ENCODE peak calls at places on chromosomes 3 and 15, in five cellular contexts. One of them, this sample, is unnamed.

GRCh38 chr3:30747771-30748281 is 141.4 kb downstream of the TGFBR2 start:
- DNase-seq in ELR: peak
- DNase-seq in naive thymus-derived CD4-positive, alpha-beta T cell: no peak
- DNase-seq in mesothelial cell of epicardium: no peak
- DNase-seq in brain microvascular endothelial cell: peak
- DNase-seq in this sample: peak

GRCh38 chr3:11188231-11188630 is 33.9 kb downstream of the HRH1 start:
- DNase-seq in naive thymus-derived CD4-positive, alpha-beta T cell: no peak
- DNase-seq in brain microvascular endothelial cell: no peak
- DNase-seq in mesothelial cell of epicardium: no peak
- DNase-seq in ELR: no peak
- DNase-seq in this sample: peak

GRCh38 chr3:142447852-142448315 is at the start of gene XRN1:
- DNase-seq in ELR: peak
- DNase-seq in mesothelial cell of epicardium: peak
- DNase-seq in brain microvascular endothelial cell: peak
- DNase-seq in naive thymus-derived CD4-positive, alpha-beta T cell: peak
- DNase-seq in this sample: peak

GRCh38 chr15:46808834-46809233 is 908.5 kb upstream of the SEMA6D start:
- DNase-seq in naive thymus-derived CD4-positive, alpha-beta T cell: no peak
- DNase-seq in ELR: no peak
- DNase-seq in mesothelial cell of epicardium: no peak
- DNase-seq in brain microvascular endothelial cell: no peak
- DNase-seq in this sample: no peak

GRCh38 chr15:61794276-61794675 is 266.0 kb downstream of the VPS13C start:
- DNase-seq in mesothelial cell of epicardium: no peak
- DNase-seq in brain microvascular endothelial cell: peak
- DNase-seq in ELR: peak
- DNase-seq in naive thymus-derived CD4-positive, alpha-beta T cell: no peak
- DNase-seq in this sample: no peak

GRCh38 chr3:140898340-140899180 is 43.1 kb upstream of the SLC25A36 start:
- DNase-seq in naive thymus-derived CD4-positive, alpha-beta T cell: peak
- DNase-seq in brain microvascular endothelial cell: peak
- DNase-seq in mesothelial cell of epicardium: no peak
- DNase-seq in ELR: peak
- DNase-seq in this sample: peak

GRCh38 chr15:39246523-39246922 is 334.4 kb upstream of the THBS1 start:
- DNase-seq in brain microvascular endothelial cell: no peak
- DNase-seq in mesothelial cell of epicardium: no peak
- DNase-seq in naive thymus-derived CD4-positive, alpha-beta T cell: no peak
- DNase-seq in ELR: peak
- DNase-seq in this sample: no peak

GRCh38 chr3:140467104-140467577 is 210.7 kb upstream of the TRIM42 start:
- DNase-seq in ELR: peak
- DNase-seq in mesothelial cell of epicardium: no peak
- DNase-seq in naive thymus-derived CD4-positive, alpha-beta T cell: no peak
- DNase-seq in brain microvascular endothelial cell: peak
- DNase-seq in this sample: peak

GRCh38 chr3:112682361-112682760 is 41.4 kb upstream of the CCDC80 start:
- DNase-seq in naive thymus-derived CD4-positive, alpha-beta T cell: no peak
- DNase-seq in brain microvascular endothelial cell: no peak
- DNase-seq in ELR: peak
- DNase-seq in mesothelial cell of epicardium: no peak
- DNase-seq in this sample: peak

GRCh38 chr15:73637527-73637926 is 4.3 kb upstream of the NPTN start:
- DNase-seq in ELR: peak
- DNase-seq in naive thymus-derived CD4-positive, alpha-beta T cell: no peak
- DNase-seq in brain microvascular endothelial cell: no peak
- DNase-seq in mesothelial cell of epicardium: no peak
- DNase-seq in this sample: peak

GRCh38 chr3:88480822-88481221 is 331.1 kb downstream of the C3orf38 start:
- DNase-seq in brain microvascular endothelial cell: peak
- DNase-seq in ELR: no peak
- DNase-seq in mesothelial cell of epicardium: no peak
- DNase-seq in naive thymus-derived CD4-positive, alpha-beta T cell: no peak
- DNase-seq in this sample: peak

GRCh38 chr15:58043192-58043903 is 22.2 kb downstream of the ALDH1A2 start:
- DNase-seq in brain microvascular endothelial cell: peak
- DNase-seq in ELR: peak
- DNase-seq in naive thymus-derived CD4-positive, alpha-beta T cell: peak
- DNase-seq in mesothelial cell of epicardium: no peak
- DNase-seq in this sample: peak

GRCh38 chr15:99909914-99910313 is 176.7 kb upstream of the LYSMD4 start:
- DNase-seq in brain microvascular endothelial cell: no peak
- DNase-seq in naive thymus-derived CD4-positive, alpha-beta T cell: no peak
- DNase-seq in mesothelial cell of epicardium: no peak
- DNase-seq in ELR: peak
- DNase-seq in this sample: no peak

GRCh38 chr3:115469649-115470048 is 153.7 kb upstream of the GAP43 start:
- DNase-seq in brain microvascular endothelial cell: no peak
- DNase-seq in mesothelial cell of epicardium: no peak
- DNase-seq in naive thymus-derived CD4-positive, alpha-beta T cell: no peak
- DNase-seq in ELR: no peak
- DNase-seq in this sample: no peak

GRCh38 chr15:81981888-81982287 is 63.9 kb downstream of the MEX3B start:
- DNase-seq in ELR: no peak
- DNase-seq in mesothelial cell of epicardium: no peak
- DNase-seq in naive thymus-derived CD4-positive, alpha-beta T cell: no peak
- DNase-seq in brain microvascular endothelial cell: no peak
- DNase-seq in this sample: no peak

GRCh38 chr3:176785207-176785606 is 412.1 kb downstream of the TBL1XR1 start:
- DNase-seq in brain microvascular endothelial cell: no peak
- DNase-seq in naive thymus-derived CD4-positive, alpha-beta T cell: no peak
- DNase-seq in mesothelial cell of epicardium: no peak
- DNase-seq in ELR: no peak
- DNase-seq in this sample: no peak

GRCh38 chr3:120284702-120285507 is at the start of gene GPR156:
- DNase-seq in brain microvascular endothelial cell: no peak
- DNase-seq in ELR: peak
- DNase-seq in mesothelial cell of epicardium: no peak
- DNase-seq in naive thymus-derived CD4-positive, alpha-beta T cell: no peak
- DNase-seq in this sample: peak

GRCh38 chr3:126083913-126084514 is at the start of gene SLC41A3:
- DNase-seq in brain microvascular endothelial cell: peak
- DNase-seq in naive thymus-derived CD4-positive, alpha-beta T cell: peak
- DNase-seq in mesothelial cell of epicardium: peak
- DNase-seq in ELR: peak
- DNase-seq in this sample: peak

GRCh38 chr3:114144909-114145688 is 33.8 kb downstream of the DRD3 start:
- DNase-seq in naive thymus-derived CD4-positive, alpha-beta T cell: no peak
- DNase-seq in mesothelial cell of epicardium: no peak
- DNase-seq in brain microvascular endothelial cell: peak
- DNase-seq in ELR: peak
- DNase-seq in this sample: peak

GRCh38 chr15:97470417-97470816 is 490.1 kb upstream of the ARRDC4 start:
- DNase-seq in naive thymus-derived CD4-positive, alpha-beta T cell: no peak
- DNase-seq in brain microvascular endothelial cell: no peak
- DNase-seq in ELR: no peak
- DNase-seq in mesothelial cell of epicardium: no peak
- DNase-seq in this sample: no peak

GRCh38 chr3:158226429-158226828 is 116.5 kb downstream of the RSRC1 start:
- DNase-seq in ELR: no peak
- DNase-seq in brain microvascular endothelial cell: no peak
- DNase-seq in naive thymus-derived CD4-positive, alpha-beta T cell: no peak
- DNase-seq in mesothelial cell of epicardium: no peak
- DNase-seq in this sample: no peak

GRCh38 chr3:99952306-99952705 is 134.6 kb downstream of the CMSS1 start:
- DNase-seq in mesothelial cell of epicardium: no peak
- DNase-seq in brain microvascular endothelial cell: peak
- DNase-seq in naive thymus-derived CD4-positive, alpha-beta T cell: no peak
- DNase-seq in ELR: peak
- DNase-seq in this sample: no peak

GRCh38 chr15:31477851-31478250 is 151.2 kb downstream of the KLF13 start:
- DNase-seq in mesothelial cell of epicardium: no peak
- DNase-seq in ELR: no peak
- DNase-seq in naive thymus-derived CD4-positive, alpha-beta T cell: no peak
- DNase-seq in brain microvascular endothelial cell: no peak
- DNase-seq in this sample: no peak

GRCh38 chr3:185717121-185717520 is 107.7 kb downstream of the IGF2BP2 start:
- DNase-seq in brain microvascular endothelial cell: peak
- DNase-seq in naive thymus-derived CD4-positive, alpha-beta T cell: no peak
- DNase-seq in ELR: peak
- DNase-seq in mesothelial cell of epicardium: no peak
- DNase-seq in this sample: peak

GRCh38 chr15:57288926-57289650 is 87.2 kb upstream of the CGNL1 start:
- DNase-seq in naive thymus-derived CD4-positive, alpha-beta T cell: no peak
- DNase-seq in mesothelial cell of epicardium: no peak
- DNase-seq in ELR: no peak
- DNase-seq in brain microvascular endothelial cell: no peak
- DNase-seq in this sample: no peak

GRCh38 chr3:170467560-170467959 is 48.9 kb downstream of the CLDN11 start:
- DNase-seq in mesothelial cell of epicardium: no peak
- DNase-seq in brain microvascular endothelial cell: no peak
- DNase-seq in naive thymus-derived CD4-positive, alpha-beta T cell: no peak
- DNase-seq in ELR: no peak
- DNase-seq in this sample: no peak

GRCh38 chr3:100875239-100875638 is 118.0 kb downstream of the ABI3BP start:
- DNase-seq in brain microvascular endothelial cell: peak
- DNase-seq in naive thymus-derived CD4-positive, alpha-beta T cell: no peak
- DNase-seq in ELR: peak
- DNase-seq in mesothelial cell of epicardium: no peak
- DNase-seq in this sample: peak

GRCh38 chr3:81760924-81761903 is at the start of gene GBE1:
- DNase-seq in brain microvascular endothelial cell: peak
- DNase-seq in mesothelial cell of epicardium: peak
- DNase-seq in naive thymus-derived CD4-positive, alpha-beta T cell: peak
- DNase-seq in ELR: peak
- DNase-seq in this sample: peak

GRCh38 chr3:11037966-11038365 is 45.4 kb downstream of the SLC6A1 start:
- DNase-seq in brain microvascular endothelial cell: no peak
- DNase-seq in naive thymus-derived CD4-positive, alpha-beta T cell: no peak
- DNase-seq in ELR: no peak
- DNase-seq in mesothelial cell of epicardium: no peak
- DNase-seq in this sample: no peak

GRCh38 chr3:100602506-100603444 is 6.6 kb upstream of the ADGRG7 start:
- DNase-seq in naive thymus-derived CD4-positive, alpha-beta T cell: no peak
- DNase-seq in brain microvascular endothelial cell: peak
- DNase-seq in ELR: peak
- DNase-seq in mesothelial cell of epicardium: no peak
- DNase-seq in this sample: peak

GRCh38 chr15:60932051-60932915 is 296.8 kb downstream of the RORA start:
- DNase-seq in mesothelial cell of epicardium: no peak
- DNase-seq in ELR: peak
- DNase-seq in naive thymus-derived CD4-positive, alpha-beta T cell: no peak
- DNase-seq in brain microvascular endothelial cell: no peak
- DNase-seq in this sample: peak

GRCh38 chr3:111712294-111713180 is 117.4 kb upstream of the ZBED2 start:
- DNase-seq in naive thymus-derived CD4-positive, alpha-beta T cell: no peak
- DNase-seq in ELR: peak
- DNase-seq in brain microvascular endothelial cell: no peak
- DNase-seq in mesothelial cell of epicardium: no peak
- DNase-seq in this sample: no peak

GRCh38 chr15:58839485-58839884 is 68.4 kb downstream of the MINDY2 start:
- DNase-seq in brain microvascular endothelial cell: no peak
- DNase-seq in mesothelial cell of epicardium: no peak
- DNase-seq in ELR: peak
- DNase-seq in naive thymus-derived CD4-positive, alpha-beta T cell: no peak
- DNase-seq in this sample: peak

GRCh38 chr3:134590766-134591165 is 60.1 kb downstream of the KY start:
- DNase-seq in brain microvascular endothelial cell: no peak
- DNase-seq in ELR: no peak
- DNase-seq in naive thymus-derived CD4-positive, alpha-beta T cell: no peak
- DNase-seq in mesothelial cell of epicardium: no peak
- DNase-seq in this sample: peak

GRCh38 chr3:127406309-127407025 is 118.6 kb upstream of the PRR20G start:
- DNase-seq in ELR: peak
- DNase-seq in naive thymus-derived CD4-positive, alpha-beta T cell: no peak
- DNase-seq in mesothelial cell of epicardium: no peak
- DNase-seq in brain microvascular endothelial cell: no peak
- DNase-seq in this sample: peak

GRCh38 chr3:176078916-176079315 is 1118.4 kb downstream of the TBL1XR1 start:
- DNase-seq in mesothelial cell of epicardium: no peak
- DNase-seq in naive thymus-derived CD4-positive, alpha-beta T cell: no peak
- DNase-seq in brain microvascular endothelial cell: no peak
- DNase-seq in ELR: no peak
- DNase-seq in this sample: no peak

GRCh38 chr3:38645601-38646000 is 3.9 kb downstream of the SCN5A start:
- DNase-seq in mesothelial cell of epicardium: no peak
- DNase-seq in brain microvascular endothelial cell: no peak
- DNase-seq in ELR: no peak
- DNase-seq in naive thymus-derived CD4-positive, alpha-beta T cell: no peak
- DNase-seq in this sample: no peak

GRCh38 chr15:93298901-93299300 is 209.9 kb upstream of the RGMA start:
- DNase-seq in naive thymus-derived CD4-positive, alpha-beta T cell: no peak
- DNase-seq in brain microvascular endothelial cell: no peak
- DNase-seq in mesothelial cell of epicardium: no peak
- DNase-seq in ELR: no peak
- DNase-seq in this sample: no peak

GRCh38 chr3:96813820-96814580 is 394 bp upstream of the EPHA6 start:
- DNase-seq in brain microvascular endothelial cell: peak
- DNase-seq in mesothelial cell of epicardium: no peak
- DNase-seq in ELR: peak
- DNase-seq in naive thymus-derived CD4-positive, alpha-beta T cell: peak
- DNase-seq in this sample: peak